ENCODE peak calls at places on chromosomes 16 and 17, in six cellular contexts. A is SK-N-SH, S is K562, M is GM12878, T is H1, D is HepG2. N is an unnamed sample.

GRCh38 chr17:82006468-82007227 is 16.0 kb downstream of the CENPX start:
- DNase-seq in A (no peak), S (no peak), M (no peak), T (no peak), D (no peak), N (no peak)

GRCh38 chr17:79793924-79794304 is 3.0 kb downstream of the CBX8 start:
- DNase-seq in A (peak; percentile 94), S (peak; percentile 74), M (no peak), T (no peak), D (no peak), N (no peak)

GRCh38 chr16:66421891-66422290 is 5.2 kb upstream of the BEAN1 start:
- DNase-seq in A (no peak), S (no peak), M (no peak), T (no peak), D (no peak), N (no peak)

GRCh38 chr16:58399718-58400633 is 7.7 kb downstream of the GINS3 start:
- DNase-seq in A (no peak), S (no peak), M (no peak), T (no peak), D (no peak), N (no peak)

GRCh38 chr17:78568051-78568450 is 9.1 kb downstream of the DNAH17 start:
- DNase-seq in A (no peak), S (no peak), M (no peak), T (no peak), D (no peak), N (no peak)

GRCh38 chr17:32445075-32445427 is 741 bp downstream of the PSMD11 start:
- DNase-seq in A (no peak), S (peak; percentile 31), M (no peak), T (no peak), D (peak; percentile 37), N (peak; percentile 36)

GRCh38 chr16:85057212-85057889 is 29.8 kb downstream of the KIAA0513 start:
- DNase-seq in A (no peak), S (peak; percentile 89), M (no peak), T (no peak), D (peak; percentile 48), N (no peak)

GRCh38 chr16:51313204-51313603 is 162.1 kb upstream of the SALL1 start:
- DNase-seq in A (no peak), S (no peak), M (no peak), T (no peak), D (no peak), N (no peak)

DNA sequence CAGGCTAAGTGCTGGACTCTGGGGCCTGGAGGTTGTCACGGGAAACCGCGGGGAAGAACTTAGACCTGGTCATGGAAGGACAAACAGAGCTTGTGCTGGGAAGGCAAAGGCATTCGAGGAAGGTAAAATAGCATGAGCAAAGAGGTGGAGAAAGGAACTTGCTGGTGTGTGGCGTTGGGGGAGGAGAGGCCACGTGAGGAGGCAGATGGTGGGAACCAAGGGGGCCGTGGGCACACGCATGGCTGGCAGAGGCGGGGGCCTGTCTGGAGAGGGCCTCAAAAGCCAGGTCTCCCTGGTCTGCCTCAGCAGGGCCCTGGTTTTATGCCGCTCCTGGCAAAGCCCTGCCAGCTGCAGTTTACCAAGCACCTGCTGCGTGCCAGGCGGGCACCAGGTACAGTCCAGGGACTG is 15.3 kb downstream of the CORO7 start:
- DNase-seq in A (no peak), S (no peak), M (no peak), T (no peak), D (no peak), N (no peak)
- TF ChIP-seq GABPA in A (no peak), S (no peak), M (no peak), T (no peak), D (no peak), N (no peak)

GRCh38 chr17:74748279-74748528 is 224 bp upstream of the NHERF1 start:
- DNase-seq in A (no peak), S (no peak), M (no peak), T (peak; percentile 64), D (no peak), N (no peak)

GRCh38 chr17:74749262-74750038 is 1.0 kb downstream of the NHERF1 start:
- DNase-seq in A (peak; percentile 74), S (no peak), M (no peak), T (no peak), D (no peak), N (no peak)

GRCh38 chr17:74746922-74747321 is 1.5 kb upstream of the NHERF1 start:
- DNase-seq in A (no peak), S (peak; percentile 53), M (no peak), T (no peak), D (no peak), N (peak; percentile 76)

GRCh38 chr17:74750039-74750326 is 1.6 kb downstream of the NHERF1 start:
- DNase-seq in A (no peak), S (no peak), M (no peak), T (no peak), D (no peak), N (no peak)

DNA sequence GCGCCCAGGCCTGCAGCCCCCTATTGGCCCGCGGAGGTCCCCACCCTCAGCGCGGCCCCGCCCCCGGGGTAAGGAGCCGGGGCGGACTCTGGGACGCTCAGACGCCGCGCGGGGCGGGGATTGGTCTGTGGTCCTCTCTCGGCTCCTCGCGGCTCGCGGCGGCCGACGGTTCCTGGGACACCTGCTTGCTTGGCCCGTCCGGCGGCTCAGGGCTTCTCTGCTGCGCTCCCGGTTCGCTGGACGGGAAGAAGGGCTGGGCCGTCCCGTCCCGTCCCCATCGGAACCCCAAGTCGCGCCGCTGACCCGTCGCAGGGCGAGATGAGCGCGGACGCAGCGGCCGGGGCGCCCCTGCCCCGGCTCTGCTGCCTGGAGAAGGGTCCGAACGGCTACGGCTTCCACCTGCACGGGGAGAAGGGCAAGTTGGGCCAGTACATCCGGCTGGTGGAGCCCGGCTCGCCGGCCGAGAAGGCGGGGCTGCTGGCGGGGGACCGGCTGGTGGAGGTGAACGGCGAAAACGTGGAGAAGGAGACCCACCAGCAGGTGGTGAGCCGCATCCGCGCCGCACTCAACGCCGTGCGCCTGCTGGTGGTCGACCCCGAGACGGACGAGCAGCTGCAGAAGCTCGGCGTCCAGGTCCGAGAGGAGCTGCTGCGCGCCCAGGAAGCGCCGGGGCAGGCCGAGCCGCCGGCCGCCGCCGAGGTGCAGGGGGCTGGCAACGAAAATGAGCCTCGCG is at the start of gene NHERF1:
- DNase-seq in A (peak; percentile 100), S (peak; percentile 96), M (peak; percentile 60), T (no peak), D (peak; percentile 88), N (peak; percentile 90)
- TF ChIP-seq GABPA in A (no peak), S (peak; percentile 6), M (no peak), T (no peak), D (no peak), N (no peak)

GRCh38 chr16:22322021-22322471 is 24.8 kb downstream of the POLR3E start:
- DNase-seq in A (no peak), S (no peak), M (no peak), T (no peak), D (no peak), N (no peak)

GRCh38 chr16:22320572-22321339 is 23.5 kb downstream of the POLR3E start:
- DNase-seq in A (no peak), S (no peak), M (no peak), T (no peak), D (no peak), N (no peak)

GRCh38 chr16:22323173-22323997 is 26.2 kb downstream of the POLR3E start:
- DNase-seq in A (no peak), S (no peak), M (no peak), T (no peak), D (no peak), N (no peak)

GRCh38 chr16:22322741-22323140 is 25.5 kb downstream of the POLR3E start:
- DNase-seq in A (no peak), S (no peak), M (no peak), T (no peak), D (no peak), N (no peak)

DNA sequence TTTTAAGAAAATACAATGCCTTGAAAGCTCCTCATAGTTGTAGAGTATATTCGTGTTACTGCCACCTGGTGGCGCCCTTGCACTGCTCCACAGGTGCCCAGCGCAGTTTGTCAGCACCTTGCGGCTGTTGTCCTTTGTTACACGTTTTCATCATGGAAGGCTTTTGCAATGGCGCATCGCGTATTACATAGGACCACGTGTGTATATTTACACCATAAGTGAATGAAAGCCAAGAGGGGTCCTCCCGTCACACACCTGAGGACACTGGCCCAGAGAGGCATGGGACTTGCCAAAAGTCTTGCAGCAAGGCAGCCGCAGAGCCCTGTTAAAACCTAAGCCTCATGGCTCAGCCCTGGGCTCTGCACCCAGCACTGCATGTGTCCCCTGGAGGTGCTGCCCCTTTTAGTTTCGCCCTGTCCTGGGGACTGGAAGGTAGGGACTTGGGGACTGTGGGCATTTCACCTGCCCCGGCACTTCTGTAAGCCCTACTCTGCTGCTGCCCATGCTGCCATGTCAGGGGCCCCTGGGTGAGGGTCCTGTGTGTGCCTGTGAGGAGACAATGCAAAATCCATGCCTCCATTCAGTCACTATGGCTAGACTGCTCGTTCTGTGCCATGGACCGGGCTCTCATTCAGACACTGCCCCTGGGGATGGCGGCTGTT is 24.3 kb downstream of the POLR3E start:
- DNase-seq in A (peak; percentile 84), S (peak; percentile 73), M (peak; percentile 36), T (no peak), D (peak; percentile 59), N (peak; percentile 67)
- TF ChIP-seq GABPA in A (no peak), S (no peak), M (no peak), T (no peak), D (no peak), N (no peak)

DNA sequence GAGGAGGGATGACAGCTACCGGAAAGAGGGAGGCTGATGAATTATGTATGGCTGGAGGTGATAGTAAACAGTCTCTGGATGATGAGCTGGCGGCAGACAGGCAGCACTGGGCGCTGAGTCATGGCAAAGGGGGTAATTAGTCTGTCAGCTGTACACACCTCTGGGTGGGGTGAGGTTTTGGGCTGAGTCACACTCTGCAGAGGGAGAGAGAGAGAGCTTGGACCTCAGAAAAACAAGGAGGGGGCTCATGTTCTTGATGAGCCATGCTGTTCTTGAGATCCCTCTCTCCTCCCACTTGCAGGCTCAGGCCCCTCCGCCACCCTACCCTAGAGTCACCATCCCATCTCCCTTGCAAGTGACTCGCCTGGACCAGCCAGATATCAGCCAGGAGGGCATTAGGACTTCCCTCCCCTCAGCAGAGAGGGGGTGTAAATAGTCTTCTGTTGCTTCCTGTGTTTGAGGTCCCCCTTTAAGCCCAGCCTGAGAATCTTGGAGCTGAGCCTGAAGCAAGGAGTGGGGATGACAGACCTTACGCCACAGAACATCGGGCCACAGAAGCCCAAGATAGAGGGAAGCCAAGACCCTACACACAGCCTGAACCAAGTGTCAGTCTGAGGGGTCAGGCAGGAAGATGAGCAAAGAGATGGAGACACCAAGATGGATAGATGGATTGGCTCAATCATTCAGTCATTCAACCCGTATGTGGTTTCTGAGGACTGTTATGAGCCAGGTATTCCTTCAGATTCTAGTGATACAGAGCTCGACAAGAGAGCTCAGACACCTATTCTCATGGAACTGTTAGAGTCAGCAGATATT is 383.2 kb upstream of the CCL2 start:
- DNase-seq in A (no peak), S (peak; percentile 89), M (no peak), T (no peak), D (no peak), N (no peak)
- TF ChIP-seq GABPA in A (no peak), S (peak; percentile 57), M (no peak), T (no peak), D (no peak), N (no peak)

GRCh38 chr16:68062910-68063393 is 22.2 kb upstream of the NFATC3 start:
- DNase-seq in A (no peak), S (no peak), M (no peak), T (no peak), D (no peak), N (no peak)
- TF ChIP-seq GABPA in A (no peak), S (no peak), M (no peak), T (no peak), D (no peak), N (no peak)

GRCh38 chr16:84027607-84028006 is 15.0 kb downstream of the SLC38A8 start:
- DNase-seq in A (no peak), S (no peak), M (no peak), T (no peak), D (no peak), N (no peak)
- TF ChIP-seq GABPA in A (no peak), S (no peak), M (no peak), T (no peak), D (no peak), N (no peak)